ENCODE peak calls at places on chromosomes 7 and 10, in seven cellular contexts. Z is activated T-helper 1 cell treated with Interleukin-2 at 50 U/mL for 16 hours; X is substantia nigra; Y is left cardiac atrium; G is hepatocyte; W is iPS DF 19.7; B is activated naive CD4-positive, alpha-beta T cell. I is an unnamed sample.
A peak's percentile ranks its signal among the peaks of the same experiment; 100 is the strongest.

GRCh38 chr10:64576497-64576896 is 1055.3 kb downstream of the REEP3 start:
- DNase-seq in Z (no peak), X (no peak), Y (no peak), G (no peak), W (no peak), B (no peak), I (no peak)

GRCh38 chr10:110893559-110894179 is 21.9 kb downstream of the PDCD4 start:
- DNase-seq in Z (no peak), X (no peak), Y (no peak), G (peak; percentile 54), W (no peak), B (no peak), I (peak; percentile 56)

GRCh38 chr7:23347682-23348180 is 48.6 kb downstream of the MALSU1 start:
- DNase-seq in Z (no peak), X (no peak), Y (no peak), G (no peak), W (no peak), B (no peak), I (peak; percentile 86)

GRCh38 chr7:80060218-80060806 is 74.3 kb upstream of the GNAI1 start:
- DNase-seq in Z (no peak), X (no peak), Y (no peak), G (peak; percentile 52), W (peak; percentile 3), B (no peak), I (peak; percentile 81)

GRCh38 chr10:27744478-27745379 is 890 bp downstream of the MKX start:
- DNase-seq in Z (no peak), X (no peak), Y (peak; percentile 27), G (peak; percentile 72), W (no peak), B (no peak), I (peak; percentile 10)

GRCh38 chr10:113322843-113323242 is 230.0 kb upstream of the HABP2 start:
- DNase-seq in Z (no peak), X (peak; percentile 8), Y (peak; percentile 25), G (no peak), W (no peak), B (no peak), I (no peak)

GRCh38 chr7:55425141-55425752 is 60.1 kb downstream of the LANCL2 start:
- DNase-seq in Z (no peak), X (no peak), Y (no peak), G (no peak), W (no peak), B (no peak), I (no peak)

GRCh38 chr10:8439040-8439439 is 384.6 kb downstream of the GATA3 start:
- DNase-seq in Z (no peak), X (no peak), Y (no peak), G (no peak), W (no peak), B (no peak), I (no peak)

GRCh38 chr7:50832744-50833143 is 50.0 kb upstream of the GRB10 start:
- DNase-seq in Z (no peak), X (no peak), Y (no peak), G (peak; percentile 57), W (no peak), B (no peak), I (peak; percentile 71)

GRCh38 chr7:154911411-154911810 is 91.5 kb downstream of the PAXIP1 start:
- DNase-seq in Z (no peak), X (no peak), Y (no peak), G (no peak), W (no peak), B (no peak), I (no peak)

GRCh38 chr10:32954080-32954479 is 4.0 kb downstream of the ITGB1 start:
- DNase-seq in Z (no peak), X (no peak), Y (no peak), G (no peak), W (no peak), B (no peak), I (no peak)

GRCh38 chr7:41832936-41833335 is 130.0 kb upstream of the INHBA start:
- DNase-seq in Z (no peak), X (no peak), Y (no peak), G (no peak), W (peak; percentile 54), B (no peak), I (no peak)

GRCh38 chr7:55021053-55021452 is 2.2 kb downstream of the EGFR start:
- DNase-seq in Z (no peak), X (no peak), Y (no peak), G (no peak), W (no peak), B (no peak), I (no peak)

GRCh38 chr10:117450940-117451339 is 75.7 kb upstream of the PDZD8 start:
- DNase-seq in Z (no peak), X (no peak), Y (no peak), G (no peak), W (no peak), B (no peak), I (no peak)

GRCh38 chr7:128875523-128875948 is 12.9 kb downstream of the ATP6V1F start:
- DNase-seq in Z (no peak), X (no peak), Y (no peak), G (no peak), W (no peak), B (no peak), I (no peak)

GRCh38 chr7:157690833-157691382 is 354.1 kb downstream of the DNAJB6 start:
- DNase-seq in Z (no peak), X (peak; percentile 77), Y (peak; percentile 67), G (no peak), W (no peak), B (no peak), I (no peak)

GRCh38 chr10:124935946-124936345 is 6.0 kb upstream of the ZRANB1 start:
- DNase-seq in Z (no peak), X (no peak), Y (no peak), G (no peak), W (no peak), B (no peak), I (peak; percentile 40)

GRCh38 chr10:4835494-4835918 is 9.5 kb downstream of the AKR1E2 start:
- DNase-seq in Z (no peak), X (no peak), Y (no peak), G (no peak), W (no peak), B (peak; percentile 18), I (no peak)

GRCh38 chr10:102620138-102620591 is 24.1 kb upstream of the TRIM8 start:
- DNase-seq in Z (no peak), X (no peak), Y (peak; percentile 69), G (no peak), W (no peak), B (no peak), I (no peak)

GRCh38 chr7:80386686-80387085 is 125.2 kb downstream of the GNAT3 start:
- DNase-seq in Z (no peak), X (no peak), Y (no peak), G (no peak), W (no peak), B (no peak), I (peak; percentile 90)

GRCh38 chr10:48472670-48473069 is 132.2 kb downstream of the ARHGAP22 start:
- DNase-seq in Z (no peak), X (no peak), Y (no peak), G (no peak), W (no peak), B (no peak), I (no peak)

GRCh38 chr7:130369110-130369711 is 11.1 kb upstream of the CPA1 start:
- DNase-seq in Z (no peak), X (no peak), Y (no peak), G (peak; percentile 56), W (no peak), B (no peak), I (peak; percentile 98)

GRCh38 chr10:47035447-47036337 is 124.5 kb downstream of the PTPN20 start:
- DNase-seq in Z (no peak), X (no peak), Y (no peak), G (no peak), W (no peak), B (no peak), I (no peak)

GRCh38 chr7:87398441-87398840 is 53.0 kb downstream of the CROT start:
- DNase-seq in Z (no peak), X (no peak), Y (no peak), G (no peak), W (no peak), B (no peak), I (peak; percentile 84)

GRCh38 chr7:158650821-158651225 is 53.8 kb downstream of the NCAPG2 start:
- DNase-seq in Z (no peak), X (no peak), Y (no peak), G (no peak), W (no peak), B (no peak), I (peak; percentile 94)

GRCh38 chr10:31698169-31698890 is 230.3 kb downstream of the ARHGAP12 start:
- DNase-seq in Z (no peak), X (no peak), Y (peak; percentile 81), G (peak; percentile 50), W (no peak), B (no peak), I (peak; percentile 82)

GRCh38 chr7:81715984-81716588 is 53.8 kb downstream of the HGF start:
- DNase-seq in Z (no peak), X (no peak), Y (no peak), G (peak; percentile 17), W (no peak), B (no peak), I (peak; percentile 83)

GRCh38 chr10:102555781-102556328 is 52.1 kb downstream of the SUFU start:
- DNase-seq in Z (no peak), X (no peak), Y (no peak), G (peak; percentile 52), W (no peak), B (no peak), I (peak; percentile 42)

GRCh38 chr10:131920151-131920550 is 19.3 kb downstream of the PPP2R2D start:
- DNase-seq in Z (no peak), X (no peak), Y (no peak), G (no peak), W (no peak), B (no peak), I (no peak)

GRCh38 chr7:93715234-93715633 is 140.7 kb upstream of the CALCR start:
- DNase-seq in Z (no peak), X (no peak), Y (peak; percentile 53), G (peak; percentile 60), W (no peak), B (no peak), I (peak; percentile 70)

GRCh38 chr7:96649981-96650380 is 59.7 kb downstream of the SEM1 start:
- DNase-seq in Z (no peak), X (no peak), Y (no peak), G (no peak), W (no peak), B (no peak), I (peak; percentile 63)

I was measured in LHCN-M2.